ENCODE peak calls at places on chromosomes 3 and 15, in six cellular contexts. A is stimulated activated CD8-positive, alpha-beta memory T cell treated with anti-CD3 and anti-CD28 coated beads, Interleukin-12 subunit alpha, Interleukin-12 subunit beta, amount 100 ng/mL, for 4 hours; T is NAMALWA; Z is stimulated activated naive CD8-positive, alpha-beta T cell treated with anti-CD3 and anti-CD28 coated beads, Interleukin-15, amount 100 ng/mL, for 72 hours; M is bronchial epithelial cell; C is mesenteric fat pad. G is an unnamed sample.

GRCh38 chr3:88188436-88188835 is 38.7 kb downstream of the C3orf38 start:
- DNase-seq in Z (no peak), T (no peak), M (no peak), A (no peak), C (no peak), G (peak; percentile 6)

GRCh38 chr3:134364061-134364935 is 9.9 kb downstream of the AMOTL2 start:
- DNase-seq in M (peak; percentile 83), Z (no peak), C (peak; percentile 95), T (no peak), A (no peak), G (peak; percentile 42)

GRCh38 chr15:52111517-52112202 is 915 bp downstream of the BCL2L10 start:
- DNase-seq in Z (no peak), A (no peak), C (no peak), M (no peak), T (no peak), G (no peak)

GRCh38 chr15:42193383-42193782 is 14.7 kb downstream of the VPS39 start:
- DNase-seq in T (no peak), Z (no peak), C (no peak), A (no peak), M (no peak), G (no peak)

GRCh38 chr15:67051088-67051659 is 14.2 kb upstream of the SMAD3 start:
- DNase-seq in A (no peak), T (no peak), Z (no peak), M (no peak), C (no peak), G (no peak)

GRCh38 chr15:26866298-26867198 is at the start of gene GABRA5:
- DNase-seq in A (no peak), T (no peak), M (no peak), C (no peak), Z (no peak), G (no peak)

GRCh38 chr3:45080824-45081223 is 54.7 kb downstream of the CLEC3B start:
- DNase-seq in Z (no peak), T (no peak), M (no peak), C (no peak), A (no peak), G (no peak)

GRCh38 chr15:83657549-83657948 is 3.6 kb downstream of the ADAMTSL3 start:
- DNase-seq in Z (no peak), C (no peak), T (peak; percentile 27), M (no peak), A (no peak), G (peak; percentile 19)

GRCh38 chr3:45218578-45219390 is 7.3 kb downstream of the TMEM158 start:
- DNase-seq in Z (no peak), A (no peak), C (no peak), M (peak; percentile 68), T (no peak), G (no peak)

GRCh38 chr15:37907136-37907535 is 27.3 kb upstream of the TMCO5A start:
- DNase-seq in A (no peak), C (no peak), M (peak; percentile 64), T (no peak), Z (no peak), G (no peak)

GRCh38 chr3:22996926-22997600 is 206.1 kb upstream of the UBE2E2 start:
- DNase-seq in M (no peak), T (no peak), C (no peak), A (no peak), Z (no peak), G (no peak)

GRCh38 chr3:196969001-196969659 is 497 bp upstream of the PIGZ start:
- DNase-seq in C (peak; percentile 88), A (peak; percentile 17), Z (peak; percentile 77), M (no peak), T (peak; percentile 69), G (peak; percentile 70)

GRCh38 chr3:13158441-13158840 is 85.2 kb upstream of the IQSEC1 start:
- DNase-seq in C (no peak), T (no peak), Z (no peak), A (no peak), M (no peak), G (no peak)

GRCh38 chr3:196240424-196240823 is 24.1 kb downstream of the SLC51A start:
- DNase-seq in T (no peak), C (no peak), Z (no peak), A (no peak), M (no peak), G (no peak)

GRCh38 chr3:175748087-175748732 is 889.1 kb downstream of the NAALADL2 start:
- DNase-seq in T (no peak), A (no peak), Z (no peak), C (no peak), M (peak; percentile 93), G (no peak)

GRCh38 chr3:149783576-149783975 is 8.8 kb downstream of the ANKUB1 start:
- DNase-seq in A (no peak), T (peak; percentile 48), M (peak; percentile 82), C (no peak), Z (no peak), G (no peak)

G was measured in K562.